ENCODE peak calls at places on chromosomes 2 and 18, in nine cellular contexts. One of them, this sample, is unnamed.

GRCh38 chr2:178514664-178515063 is 34.4 kb downstream of the PLEKHA3 start:
- DNase-seq in mucosa of descending colon: no peak
- DNase-seq in NCI-H2081: no peak
- DNase-seq in AG09319: no peak
- DNase-seq in activated CD4-positive, alpha-beta T cell treated with anti-CD3 and anti-CD28 coated beads, Interleukin-2, amount 50 U/mL, for 1 hour: no peak
- DNase-seq in activated naive CD4-positive, alpha-beta T cell treated with anti-CD3 and anti-CD28 coated beads for 36 hours: peak
- DNase-seq in lung: no peak
- DNase-seq in globus pallidus: no peak
- DNase-seq in keratinocyte: no peak
- DNase-seq in this sample: peak

GRCh38 chr18:50558157-50558556 is 1.7 kb upstream of the MAPK4 start:
- DNase-seq in mucosa of descending colon: no peak
- DNase-seq in NCI-H2081: peak
- DNase-seq in AG09319: no peak
- DNase-seq in activated CD4-positive, alpha-beta T cell treated with anti-CD3 and anti-CD28 coated beads, Interleukin-2, amount 50 U/mL, for 1 hour: no peak
- DNase-seq in activated naive CD4-positive, alpha-beta T cell treated with anti-CD3 and anti-CD28 coated beads for 36 hours: no peak
- DNase-seq in lung: no peak
- DNase-seq in globus pallidus: no peak
- DNase-seq in keratinocyte: no peak
- DNase-seq in this sample: no peak

GRCh38 chr2:74690571-74690970 is 36.5 kb downstream of the SEMA4F start:
- DNase-seq in mucosa of descending colon: no peak
- DNase-seq in NCI-H2081: peak
- DNase-seq in AG09319: peak
- DNase-seq in activated CD4-positive, alpha-beta T cell treated with anti-CD3 and anti-CD28 coated beads, Interleukin-2, amount 50 U/mL, for 1 hour: no peak
- DNase-seq in activated naive CD4-positive, alpha-beta T cell treated with anti-CD3 and anti-CD28 coated beads for 36 hours: peak
- DNase-seq in lung: no peak
- DNase-seq in globus pallidus: peak
- DNase-seq in keratinocyte: no peak
- DNase-seq in this sample: no peak

GRCh38 chr18:38481576-38481975 is 916.0 kb upstream of the CELF4 start:
- DNase-seq in mucosa of descending colon: no peak
- DNase-seq in NCI-H2081: peak
- DNase-seq in AG09319: no peak
- DNase-seq in activated CD4-positive, alpha-beta T cell treated with anti-CD3 and anti-CD28 coated beads, Interleukin-2, amount 50 U/mL, for 1 hour: no peak
- DNase-seq in activated naive CD4-positive, alpha-beta T cell treated with anti-CD3 and anti-CD28 coated beads for 36 hours: no peak
- DNase-seq in lung: no peak
- DNase-seq in globus pallidus: peak
- DNase-seq in keratinocyte: no peak
- DNase-seq in this sample: no peak

GRCh38 chr2:71749671-71750101 is 296.3 kb downstream of the DYSF start:
- DNase-seq in mucosa of descending colon: no peak
- DNase-seq in NCI-H2081: no peak
- DNase-seq in AG09319: no peak
- DNase-seq in activated CD4-positive, alpha-beta T cell treated with anti-CD3 and anti-CD28 coated beads, Interleukin-2, amount 50 U/mL, for 1 hour: no peak
- DNase-seq in activated naive CD4-positive, alpha-beta T cell treated with anti-CD3 and anti-CD28 coated beads for 36 hours: no peak
- DNase-seq in lung: no peak
- DNase-seq in globus pallidus: no peak
- DNase-seq in keratinocyte: no peak
- DNase-seq in this sample: no peak

GRCh38 chr2:236380051-236380612 is 115.9 kb upstream of the ASB18 start:
- DNase-seq in mucosa of descending colon: no peak
- DNase-seq in NCI-H2081: no peak
- DNase-seq in AG09319: no peak
- DNase-seq in activated CD4-positive, alpha-beta T cell treated with anti-CD3 and anti-CD28 coated beads, Interleukin-2, amount 50 U/mL, for 1 hour: no peak
- DNase-seq in activated naive CD4-positive, alpha-beta T cell treated with anti-CD3 and anti-CD28 coated beads for 36 hours: no peak
- DNase-seq in lung: no peak
- DNase-seq in globus pallidus: no peak
- DNase-seq in keratinocyte: no peak
- DNase-seq in this sample: no peak

GRCh38 chr2:242053921-242054320 is 184.4 kb downstream of the RTP5 start:
- DNase-seq in mucosa of descending colon: no peak
- DNase-seq in NCI-H2081: no peak
- DNase-seq in AG09319: no peak
- DNase-seq in activated CD4-positive, alpha-beta T cell treated with anti-CD3 and anti-CD28 coated beads, Interleukin-2, amount 50 U/mL, for 1 hour: no peak
- DNase-seq in activated naive CD4-positive, alpha-beta T cell treated with anti-CD3 and anti-CD28 coated beads for 36 hours: no peak
- DNase-seq in lung: no peak
- DNase-seq in globus pallidus: no peak
- DNase-seq in keratinocyte: no peak
- DNase-seq in this sample: no peak

GRCh38 chr2:148540022-148540421 is 104.5 kb upstream of the EPC2 start:
- DNase-seq in mucosa of descending colon: no peak
- DNase-seq in NCI-H2081: no peak
- DNase-seq in AG09319: no peak
- DNase-seq in activated CD4-positive, alpha-beta T cell treated with anti-CD3 and anti-CD28 coated beads, Interleukin-2, amount 50 U/mL, for 1 hour: no peak
- DNase-seq in activated naive CD4-positive, alpha-beta T cell treated with anti-CD3 and anti-CD28 coated beads for 36 hours: peak
- DNase-seq in lung: no peak
- DNase-seq in globus pallidus: no peak
- DNase-seq in keratinocyte: no peak
- DNase-seq in this sample: no peak

GRCh38 chr2:159677654-159678053 is 34.7 kb upstream of the MARCHF7 start:
- DNase-seq in mucosa of descending colon: no peak
- DNase-seq in NCI-H2081: no peak
- DNase-seq in AG09319: no peak
- DNase-seq in activated CD4-positive, alpha-beta T cell treated with anti-CD3 and anti-CD28 coated beads, Interleukin-2, amount 50 U/mL, for 1 hour: no peak
- DNase-seq in activated naive CD4-positive, alpha-beta T cell treated with anti-CD3 and anti-CD28 coated beads for 36 hours: no peak
- DNase-seq in lung: no peak
- DNase-seq in globus pallidus: peak
- DNase-seq in keratinocyte: no peak
- DNase-seq in this sample: no peak

GRCh38 chr2:145288650-145289496 is 769.0 kb upstream of the ZEB2 start:
- DNase-seq in mucosa of descending colon: no peak
- DNase-seq in NCI-H2081: no peak
- DNase-seq in AG09319: no peak
- DNase-seq in activated CD4-positive, alpha-beta T cell treated with anti-CD3 and anti-CD28 coated beads, Interleukin-2, amount 50 U/mL, for 1 hour: no peak
- DNase-seq in activated naive CD4-positive, alpha-beta T cell treated with anti-CD3 and anti-CD28 coated beads for 36 hours: no peak
- DNase-seq in lung: no peak
- DNase-seq in globus pallidus: no peak
- DNase-seq in keratinocyte: no peak
- DNase-seq in this sample: no peak

GRCh38 chr18:3675446-3675845 is 225.5 kb downstream of the TGIF1 start:
- DNase-seq in mucosa of descending colon: no peak
- DNase-seq in NCI-H2081: no peak
- DNase-seq in AG09319: no peak
- DNase-seq in activated CD4-positive, alpha-beta T cell treated with anti-CD3 and anti-CD28 coated beads, Interleukin-2, amount 50 U/mL, for 1 hour: no peak
- DNase-seq in activated naive CD4-positive, alpha-beta T cell treated with anti-CD3 and anti-CD28 coated beads for 36 hours: no peak
- DNase-seq in lung: no peak
- DNase-seq in globus pallidus: no peak
- DNase-seq in keratinocyte: no peak
- DNase-seq in this sample: no peak

GRCh38 chr2:217610411-217610814 is 392.4 kb downstream of the TNS1 start:
- DNase-seq in mucosa of descending colon: no peak
- DNase-seq in NCI-H2081: peak
- DNase-seq in AG09319: no peak
- DNase-seq in activated CD4-positive, alpha-beta T cell treated with anti-CD3 and anti-CD28 coated beads, Interleukin-2, amount 50 U/mL, for 1 hour: peak
- DNase-seq in activated naive CD4-positive, alpha-beta T cell treated with anti-CD3 and anti-CD28 coated beads for 36 hours: peak
- DNase-seq in lung: no peak
- DNase-seq in globus pallidus: no peak
- DNase-seq in keratinocyte: no peak
- DNase-seq in this sample: peak

GRCh38 chr2:181642071-181642470 is 14.8 kb downstream of the CERKL start:
- DNase-seq in mucosa of descending colon: no peak
- DNase-seq in NCI-H2081: no peak
- DNase-seq in AG09319: no peak
- DNase-seq in activated CD4-positive, alpha-beta T cell treated with anti-CD3 and anti-CD28 coated beads, Interleukin-2, amount 50 U/mL, for 1 hour: no peak
- DNase-seq in activated naive CD4-positive, alpha-beta T cell treated with anti-CD3 and anti-CD28 coated beads for 36 hours: no peak
- DNase-seq in lung: no peak
- DNase-seq in globus pallidus: no peak
- DNase-seq in keratinocyte: no peak
- DNase-seq in this sample: no peak

GRCh38 chr2:118845843-118846666 is 1.4 kb downstream of the EN1 start:
- DNase-seq in mucosa of descending colon: no peak
- DNase-seq in NCI-H2081: no peak
- DNase-seq in AG09319: no peak
- DNase-seq in activated CD4-positive, alpha-beta T cell treated with anti-CD3 and anti-CD28 coated beads, Interleukin-2, amount 50 U/mL, for 1 hour: no peak
- DNase-seq in activated naive CD4-positive, alpha-beta T cell treated with anti-CD3 and anti-CD28 coated beads for 36 hours: no peak
- DNase-seq in lung: no peak
- DNase-seq in globus pallidus: no peak
- DNase-seq in keratinocyte: no peak
- DNase-seq in this sample: no peak